ENCODE peak calls at places on chromosomes 4 and X, in ten cellular contexts. Z, A, D, G, V, X, B, P, O and W are unnamed samples.
A peak's percentile ranks its signal among the peaks of the same experiment; 100 is the strongest.

GRCh38 chrX:136209016-136209738 is 42.0 kb downstream of the MAP7D3 start:
- DNase-seq in O (peak; percentile 55), X (no peak), A (no peak), B (peak; percentile 44), Z (peak; percentile 55), P (peak; percentile 56), D (peak; percentile 70), G (peak; percentile 36), V (peak; percentile 43), W (no peak)

GRCh38 chr4:110475881-110476818 is at the start of gene ENPEP:
- DNase-seq in Z (no peak), A (no peak), O (no peak), X (no peak), G (no peak), B (no peak), P (peak; percentile 31), V (no peak), D (peak; percentile 77), W (no peak)

GRCh38 chr4:160299608-160300007 is 1196.7 kb downstream of the RAPGEF2 start:
- DNase-seq in G (no peak), V (no peak), P (no peak), Z (no peak), O (no peak), D (no peak), X (no peak), A (no peak), B (no peak), W (no peak)

GRCh38 chr4:135838889-135839288 is 1637.3 kb upstream of the PABPC4L start:
- DNase-seq in O (no peak), X (no peak), V (peak; percentile 77), Z (peak; percentile 6), D (no peak), B (no peak), G (no peak), P (no peak), A (no peak), W (no peak)

GRCh38 chrX:8084023-8084422 is 87.0 kb downstream of the VCX2 start:
- DNase-seq in G (no peak), X (no peak), P (no peak), Z (no peak), O (no peak), B (no peak), V (no peak), D (no peak), A (no peak), W (no peak)

GRCh38 chr4:39526810-39527295 is 386 bp downstream of the UGDH start:
- DNase-seq in G (peak; percentile 29), D (no peak), P (no peak), Z (no peak), A (peak; percentile 40), B (no peak), O (no peak), V (no peak), X (no peak), W (no peak)

GRCh38 chr4:177051473-177052060 is 258.1 kb upstream of the NEIL3 start:
- DNase-seq in P (no peak), O (no peak), B (no peak), Z (peak; percentile 40), D (no peak), X (no peak), A (no peak), V (peak; percentile 37), G (peak; percentile 68), W (no peak)

GRCh38 chrX:92247076-92247475 is 467.9 kb downstream of the PCDH11X start:
- DNase-seq in A (no peak), V (no peak), G (no peak), D (no peak), B (no peak), X (no peak), Z (no peak), P (no peak), O (no peak), W (peak; percentile 3)

GRCh38 chrX:72182924-72183323 is 1.4 kb downstream of the PIN4 start:
- DNase-seq in G (no peak), A (no peak), B (no peak), X (no peak), Z (no peak), O (no peak), P (no peak), D (no peak), V (no peak), W (no peak)

GRCh38 chrX:72180539-72180938 is 1.0 kb upstream of the PIN4 start:
- DNase-seq in Z (no peak), O (no peak), D (no peak), A (no peak), P (no peak), B (no peak), V (no peak), X (no peak), G (no peak), W (no peak)

DNA sequence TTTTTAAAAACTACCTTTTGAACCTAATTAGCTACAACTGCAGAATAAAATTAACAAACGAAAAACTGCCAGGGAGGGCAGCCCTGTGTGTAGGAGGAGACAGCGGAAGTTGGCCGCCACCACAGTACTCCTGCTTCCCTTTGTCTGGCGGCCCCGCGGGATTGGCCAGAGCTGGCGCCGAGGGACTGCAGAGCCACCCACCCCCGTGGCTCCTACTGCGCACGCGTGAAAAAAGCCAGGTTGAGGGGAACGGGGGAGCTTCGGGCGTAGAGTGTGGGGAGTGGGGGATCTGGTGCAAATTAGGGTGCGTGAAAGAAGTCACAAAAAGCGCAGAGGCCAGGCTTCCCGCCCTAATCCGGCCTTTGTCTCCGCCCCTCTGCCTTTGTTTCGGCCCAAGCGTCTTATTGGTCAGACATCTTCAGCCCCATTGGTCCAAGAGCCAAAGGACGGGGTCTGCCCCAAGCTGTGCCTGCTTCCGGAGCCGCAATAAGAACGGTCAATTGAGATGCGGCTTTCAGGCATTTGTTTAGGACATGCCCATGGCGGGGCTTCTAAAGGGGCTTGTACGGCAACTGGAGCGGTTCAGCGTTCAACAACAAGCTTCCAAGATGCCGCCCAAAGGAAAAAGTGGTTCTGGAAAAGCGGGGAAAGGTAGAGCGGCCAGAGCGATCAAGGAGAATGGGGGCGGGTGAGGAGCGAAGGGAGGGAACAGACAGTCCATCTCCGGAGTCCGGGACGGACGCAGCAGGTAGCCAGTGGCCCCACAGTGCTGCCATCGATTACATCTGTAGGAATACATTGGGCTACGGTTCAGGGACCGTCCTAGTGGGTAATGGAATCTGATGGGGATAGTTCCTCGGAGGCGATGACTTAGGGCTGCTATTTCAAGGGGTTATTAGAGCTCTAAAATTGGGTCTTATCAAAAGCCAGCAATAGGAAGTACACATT is at the start of gene PIN4:
- DNase-seq in Z (peak; percentile 97), X (peak; percentile 95), O (peak; percentile 92), D (peak; percentile 92), P (peak; percentile 89), A (peak; percentile 85), B (peak; percentile 84), V (peak; percentile 98), G (peak; percentile 93), W (peak; percentile 77)
- TF ChIP-seq POLR2A in Z (no peak), X (no peak), O (peak; percentile 20), D (peak; percentile 39), P (peak; percentile 15), A (no peak), B (no peak), V (peak; percentile 57), G (no peak), W (peak; percentile 32)

GRCh38 chr4:984336-985054 is 2.3 kb upstream of the IDUA start:
- DNase-seq in V (no peak), G (no peak), X (no peak), A (no peak), P (no peak), O (no peak), B (no peak), D (no peak), Z (no peak), W (no peak)

GRCh38 chr4:986428-986948 is 356 bp upstream of the IDUA start:
- DNase-seq in P (no peak), G (no peak), A (no peak), X (no peak), V (no peak), O (no peak), D (no peak), B (no peak), Z (no peak), W (no peak)

GRCh38 chr4:982814-983213 is 4.0 kb upstream of the IDUA start:
- DNase-seq in Z (no peak), G (no peak), X (no peak), D (no peak), A (no peak), P (no peak), O (no peak), V (no peak), B (no peak), W (no peak)

GRCh38 chr4:986949-987688 is at the start of gene IDUA:
- DNase-seq in B (peak; percentile 83), A (peak; percentile 92), Z (peak; percentile 75), X (peak; percentile 95), O (peak; percentile 86), V (peak; percentile 68), P (peak; percentile 81), D (peak; percentile 71), G (peak; percentile 85), W (peak; percentile 88)

DNA sequence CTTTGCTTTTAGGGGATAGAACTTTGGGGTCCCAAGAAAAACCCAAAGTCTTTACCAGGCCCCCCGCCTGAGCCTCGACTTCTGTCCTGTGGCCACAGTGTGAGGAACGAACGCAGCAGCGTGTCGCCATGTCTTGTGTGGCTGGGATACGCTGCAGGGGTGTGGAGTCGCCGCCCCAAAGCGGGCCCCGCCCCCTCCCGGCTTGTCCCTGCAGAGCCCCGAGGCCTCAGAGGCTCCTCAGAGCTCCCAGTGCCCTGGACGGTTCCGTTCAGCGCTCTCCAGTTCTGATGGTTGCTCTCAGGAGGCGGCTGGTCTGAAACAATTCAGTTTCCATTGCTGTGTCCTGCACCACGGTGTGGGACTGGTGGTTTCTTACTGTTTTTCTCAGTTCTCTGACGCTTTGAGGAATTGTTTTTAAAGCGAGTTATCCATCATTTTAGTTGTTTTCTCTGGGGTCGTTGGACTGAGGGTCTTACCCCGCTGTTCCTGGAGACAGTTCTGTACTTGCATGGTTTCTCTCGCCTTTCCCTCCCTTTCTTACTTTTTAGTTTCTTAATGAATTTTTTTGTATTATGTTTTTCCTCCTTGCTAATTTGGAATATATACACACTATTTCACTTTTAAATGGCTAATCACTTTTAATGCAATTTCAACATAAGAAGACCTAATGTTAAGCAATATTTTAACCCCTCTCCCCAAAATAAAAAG is 1.6 kb upstream of the IDUA start:
- DNase-seq in V (no peak), Z (peak; percentile 24), X (no peak), A (peak; percentile 84), O (peak; percentile 81), B (peak; percentile 88), D (no peak), P (no peak), G (no peak), W (no peak)
- TF ChIP-seq POLR2A in V (no peak), Z (no peak), X (no peak), A (no peak), O (no peak), B (no peak), D (no peak), P (no peak), G (no peak), W (no peak)

GRCh38 chrX:47483310-47484268 is 567 bp upstream of the ZNF41 start:
- DNase-seq in G (peak; percentile 16), Z (peak; percentile 86), O (peak; percentile 48), P (peak; percentile 53), A (peak; percentile 18), X (no peak), D (peak; percentile 29), B (no peak), V (peak; percentile 28), W (no peak)

GRCh38 chrX:47481160-47481559 is 1.9 kb downstream of the ZNF41 start:
- DNase-seq in G (no peak), X (no peak), O (no peak), Z (no peak), P (no peak), B (no peak), D (no peak), V (no peak), A (no peak), W (no peak)

GRCh38 chrX:47484885-47485284 is 1.9 kb upstream of the ZNF41 start:
- DNase-seq in X (no peak), D (no peak), A (no peak), P (no peak), Z (no peak), G (no peak), O (no peak), V (no peak), B (no peak), W (no peak)

GRCh38 chrX:47482065-47482511 is 934 bp downstream of the ZNF41 start:
- DNase-seq in O (no peak), Z (no peak), P (no peak), X (no peak), A (no peak), V (no peak), G (no peak), D (no peak), B (no peak), W (no peak)

DNA sequence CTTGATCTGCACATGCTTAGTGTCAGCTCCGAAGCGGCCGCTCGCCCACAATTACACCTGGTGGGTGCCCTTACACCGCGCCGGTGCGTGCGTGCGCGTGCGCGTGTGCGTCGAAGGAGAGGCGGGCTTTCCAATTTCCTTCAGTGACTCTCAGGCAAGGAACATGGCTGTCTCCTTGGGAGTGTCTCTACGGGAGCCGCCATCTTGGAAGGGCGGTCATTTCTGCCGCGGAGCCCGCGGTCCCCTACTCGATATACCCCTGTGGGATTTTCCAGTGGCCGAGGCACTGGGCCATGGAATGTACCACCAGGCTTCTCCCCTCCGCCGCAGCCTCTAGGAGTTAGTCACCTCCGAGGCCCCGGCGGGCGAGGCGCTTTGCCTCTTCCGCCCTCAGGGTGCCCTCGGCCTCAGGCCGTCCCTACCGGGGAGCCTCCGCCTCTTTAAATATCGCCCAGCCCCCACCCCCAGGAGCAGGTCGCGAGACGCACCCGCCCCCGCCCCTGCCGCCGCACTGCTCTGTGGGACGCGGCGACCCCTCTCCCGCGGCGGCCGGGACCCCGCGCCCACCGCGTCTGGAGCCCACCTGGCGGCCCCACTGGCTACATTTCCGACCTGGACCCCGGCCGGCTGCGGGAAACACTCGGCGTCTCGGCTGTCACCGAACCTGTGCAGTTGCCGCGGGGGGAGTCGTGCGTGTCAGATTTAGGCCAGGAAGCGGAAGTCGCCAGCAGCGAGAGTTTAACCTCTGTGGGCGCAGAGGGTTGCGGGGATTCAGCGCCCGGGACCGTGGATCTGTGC is at the start of gene ZNF41:
- DNase-seq in A (peak; percentile 76), V (peak; percentile 92), B (peak; percentile 71), P (peak; percentile 74), Z (peak; percentile 84), G (peak; percentile 83), O (peak; percentile 72), D (peak; percentile 68), X (peak; percentile 92), W (peak; percentile 46)
- TF ChIP-seq POLR2A in A (peak; percentile 28), V (peak; percentile 66), B (no peak), P (no peak), Z (peak; percentile 17), G (no peak), O (no peak), D (peak; percentile 47), X (peak; percentile 25), W (peak; percentile 45)

DNA sequence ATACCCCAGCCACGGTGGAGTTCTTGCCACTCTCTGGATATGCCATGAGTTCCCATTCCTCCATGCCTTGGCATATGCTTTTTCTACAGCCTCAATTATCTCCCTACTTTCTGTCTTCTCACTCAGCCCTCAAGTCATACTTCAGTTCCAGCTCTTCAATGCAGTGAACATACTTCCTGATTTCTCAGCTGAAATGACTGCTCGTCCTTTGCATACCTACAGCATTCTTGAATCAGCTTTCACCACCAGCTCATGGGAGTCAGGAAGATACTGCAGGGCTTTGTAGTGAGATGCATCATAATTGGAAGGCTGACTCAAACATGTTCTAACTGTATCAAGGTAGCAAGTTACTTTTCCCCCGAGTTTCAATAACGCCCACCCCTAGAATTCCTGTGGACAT is 118.4 kb downstream of the APBB2 start:
- DNase-seq in B (no peak), X (no peak), A (no peak), D (no peak), G (no peak), Z (no peak), P (no peak), O (no peak), V (no peak), W (no peak)
- TF ChIP-seq POLR2A in B (no peak), X (no peak), A (no peak), D (no peak), G (no peak), Z (no peak), P (no peak), O (no peak), V (no peak), W (no peak)